ENCODE peak calls at places on chromosome 16, in four cellular contexts. I, P, J and D are unnamed samples.

GRCh38 chr16:24986512-24987303 is 28.5 kb downstream of the ARHGAP17 start:
- DNase-seq in I (no peak), P (peak), J (peak), D (no peak)

GRCh38 chr16:77745972-77746371 is 23.7 kb downstream of the NUDT7 start:
- DNase-seq in I (no peak), P (no peak), J (no peak), D (no peak)

GRCh38 chr16:14013571-14014283 is 57.4 kb upstream of the MRTFB start:
- DNase-seq in I (no peak), P (peak), J (peak), D (peak)

GRCh38 chr16:17026600-17027242 is 444.0 kb downstream of the XYLT1 start:
- DNase-seq in I (no peak), P (no peak), J (no peak), D (no peak)

GRCh38 chr16:54313789-54314188 is 27.2 kb upstream of the IRX3 start:
- DNase-seq in I (no peak), P (no peak), J (no peak), D (no peak)

GRCh38 chr16:1538804-1539520 is 5.5 kb downstream of the TMEM204 start:
- DNase-seq in I (no peak), P (peak), J (no peak), D (no peak)

GRCh38 chr16:47142469-47143328 is 1.0 kb downstream of the NETO2 start:
- DNase-seq in I (peak), P (peak), J (no peak), D (no peak)

GRCh38 chr16:71954180-71954579 is 46.0 kb downstream of the PKD1L3 start:
- DNase-seq in I (no peak), P (no peak), J (no peak), D (no peak)

GRCh38 chr16:48206594-48207242 is 37.4 kb upstream of the LONP2 start:
- DNase-seq in I (no peak), P (no peak), J (no peak), D (no peak)

GRCh38 chr16:60100371-60100770 is 1366.3 kb upstream of the GOT2 start:
- DNase-seq in I (no peak), P (no peak), J (no peak), D (no peak)

GRCh38 chr16:27781195-27781524 is 231.2 kb downstream of the KATNIP start:
- DNase-seq in I (no peak), P (no peak), J (peak), D (no peak)

GRCh38 chr16:50771366-50771765 is 29.5 kb downstream of the CYLD start:
- DNase-seq in I (no peak), P (no peak), J (no peak), D (peak)

GRCh38 chr16:50401355-50401754 is 32.6 kb upstream of the BRD7 start:
- DNase-seq in I (no peak), P (no peak), J (no peak), D (no peak)

GRCh38 chr16:85350973-85351372 is 238.7 kb upstream of the CIBAR2 start:
- DNase-seq in I (peak), P (peak), J (peak), D (peak)

GRCh38 chr16:49499018-49499785 is 125.6 kb downstream of the C16orf78 start:
- DNase-seq in I (no peak), P (no peak), J (peak), D (no peak)

GRCh38 chr16:10868562-10869469 is 8.2 kb upstream of the CIITA start:
- DNase-seq in I (peak), P (no peak), J (peak), D (no peak)

GRCh38 chr16:84407588-84408313 is 39.4 kb downstream of the ATP2C2 start:
- DNase-seq in I (peak), P (no peak), J (no peak), D (no peak)

GRCh38 chr16:69830534-69831211 is 68.5 kb downstream of the WWP2 start:
- DNase-seq in I (no peak), P (peak), J (no peak), D (no peak)

GRCh38 chr16:69417537-69418199 is 6.8 kb upstream of the CYB5B start:
- DNase-seq in I (no peak), P (peak), J (no peak), D (no peak)

GRCh38 chr16:54928016-54928356 is 2.7 kb upstream of the IRX5 start:
- DNase-seq in I (no peak), P (peak), J (no peak), D (no peak)

GRCh38 chr16:86167061-86167460 is 268.1 kb downstream of the IRF8 start:
- DNase-seq in I (no peak), P (no peak), J (no peak), D (no peak)

GRCh38 chr16:84115919-84116719 is 623 bp downstream of the MBTPS1 start:
- DNase-seq in I (no peak), P (peak), J (no peak), D (no peak)

GRCh38 chr16:62041401-62041800 is 5.2 kb upstream of the CDH8 start:
- DNase-seq in I (no peak), P (peak), J (no peak), D (no peak)

GRCh38 chr16:31301708-31302400 is 42.1 kb downstream of the ITGAM start:
- DNase-seq in I (no peak), P (peak), J (peak), D (no peak)

GRCh38 chr16:87185983-87186382 is 131.2 kb downstream of the C16orf95 start:
- DNase-seq in I (no peak), P (no peak), J (no peak), D (no peak)

GRCh38 chr16:13540771-13541170 is 379.2 kb upstream of the ERCC4 start:
- DNase-seq in I (no peak), P (no peak), J (no peak), D (no peak)

GRCh38 chr16:86554917-86555762 is at the start of gene MTHFSD:
- DNase-seq in I (peak), P (peak), J (peak), D (peak)

GRCh38 chr16:80198265-80198994 is 342.4 kb upstream of the DYNLRB2 start:
- DNase-seq in I (no peak), P (peak), J (no peak), D (no peak)

GRCh38 chr16:88331989-88332920 is 50.5 kb upstream of the ZNF469 start:
- DNase-seq in I (no peak), P (peak), J (peak), D (peak)

GRCh38 chr16:72042157-72042660 is 12.1 kb upstream of the HP start:
- DNase-seq in I (no peak), P (no peak), J (no peak), D (peak)

GRCh38 chr16:75109732-75110243 is 6.8 kb downstream of the LDHD start:
- DNase-seq in I (peak), P (no peak), J (no peak), D (no peak)

GRCh38 chr16:30570621-30571443 is 682 bp downstream of the ZNF688 start:
- DNase-seq in I (peak), P (no peak), J (peak), D (no peak)

GRCh38 chr16:22979038-22979437 is 165.1 kb downstream of the HS3ST2 start:
- DNase-seq in I (no peak), P (peak), J (no peak), D (no peak)

GRCh38 chr16:48318630-48319029 is 66.6 kb downstream of the SIAH1 start:
- DNase-seq in I (no peak), P (no peak), J (no peak), D (no peak)

GRCh38 chr16:86585821-86586611 is 7.7 kb downstream of the FOXL1 start:
- DNase-seq in I (no peak), P (no peak), J (no peak), D (no peak)

GRCh38 chr16:1537138-1537577 is 3.7 kb downstream of the TMEM204 start:
- DNase-seq in I (peak), P (no peak), J (no peak), D (no peak)

GRCh38 chr16:71626018-71626857 is at the start of gene MARVELD3:
- DNase-seq in I (peak), P (no peak), J (no peak), D (no peak)

GRCh38 chr16:65176603-65177002 is 54.7 kb upstream of the CDH11 start:
- DNase-seq in I (no peak), P (no peak), J (no peak), D (peak)

GRCh38 chr16:88888778-88889387 is 22.4 kb upstream of the PABPN1L start:
- DNase-seq in I (no peak), P (no peak), J (no peak), D (no peak)

GRCh38 chr16:81623365-81624102 is 155.6 kb upstream of the PLCG2 start:
- DNase-seq in I (no peak), P (peak), J (no peak), D (no peak)
- TF ChIP-seq CTCF in I (peak), P (peak), J (peak), D (peak)

DNA sequence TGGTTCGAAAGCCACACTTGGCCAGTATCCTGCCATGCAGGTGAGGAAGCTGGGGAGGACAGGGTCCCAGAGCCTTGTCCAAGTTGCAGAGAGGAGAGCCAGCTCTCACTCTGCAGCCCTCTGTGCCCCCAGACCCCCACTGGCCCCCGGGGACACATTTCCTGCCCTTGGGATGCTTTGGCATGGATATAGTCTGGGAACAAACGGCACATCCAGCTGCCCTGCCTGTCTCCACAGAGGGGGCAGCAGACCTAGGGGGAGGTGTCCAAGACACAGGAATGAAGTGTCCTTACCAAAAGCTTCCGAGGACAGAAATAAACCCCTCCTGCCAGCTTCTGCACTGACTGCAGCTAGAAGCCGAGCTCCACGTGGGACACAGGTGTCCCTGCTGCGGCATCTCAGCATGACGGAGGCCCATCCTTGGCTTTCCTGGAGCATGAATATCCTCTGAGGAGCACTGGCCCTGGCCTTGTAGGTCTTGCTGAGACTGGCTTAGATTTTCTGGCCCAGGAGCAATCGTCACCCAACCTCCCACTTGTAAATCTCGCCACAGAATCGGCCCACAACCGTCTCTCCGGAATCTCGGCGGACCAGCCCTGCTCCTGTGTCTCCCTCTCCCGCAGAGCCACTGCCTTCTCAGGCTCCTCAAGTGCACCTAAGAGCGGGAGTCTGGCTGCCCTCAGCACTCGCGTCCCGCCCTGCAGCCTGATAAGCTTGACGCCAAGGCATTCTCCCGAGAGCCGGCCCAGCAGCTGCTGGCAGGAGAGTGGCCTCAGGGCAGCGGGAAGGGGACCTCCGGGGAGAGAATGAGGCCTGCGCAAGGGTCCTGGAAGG is 1.1 kb upstream of the CAPN15 start:
- DNase-seq in I (peak), P (no peak), J (no peak), D (no peak)
- TF ChIP-seq CTCF in I (no peak), P (no peak), J (no peak), D (no peak)

DNA sequence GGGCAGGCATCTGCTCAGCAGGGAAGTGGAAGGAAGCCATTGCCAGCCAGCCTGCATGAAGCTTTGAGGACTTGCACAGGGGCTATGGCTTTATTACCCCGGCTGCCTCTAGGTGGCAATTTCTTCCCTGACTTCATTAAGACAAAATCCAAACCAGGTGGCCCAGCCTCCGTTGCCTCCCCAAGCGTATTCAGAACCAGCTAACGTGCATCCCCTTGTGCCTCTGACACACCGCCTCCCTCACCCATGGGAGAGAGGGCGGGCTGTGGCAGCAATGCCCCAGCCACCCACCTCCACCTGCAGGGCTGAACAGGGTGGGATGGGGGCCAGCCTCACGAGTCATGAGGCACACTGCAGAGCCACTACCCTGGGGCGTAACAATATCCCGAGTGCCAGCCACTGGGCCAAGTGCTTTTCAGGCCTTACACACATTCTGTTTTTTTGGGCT is 6.8 kb downstream of the KIFC3 start:
- DNase-seq in I (no peak), P (peak), J (no peak), D (no peak)
- TF ChIP-seq CTCF in I (peak), P (peak), J (peak), D (peak)

DNA sequence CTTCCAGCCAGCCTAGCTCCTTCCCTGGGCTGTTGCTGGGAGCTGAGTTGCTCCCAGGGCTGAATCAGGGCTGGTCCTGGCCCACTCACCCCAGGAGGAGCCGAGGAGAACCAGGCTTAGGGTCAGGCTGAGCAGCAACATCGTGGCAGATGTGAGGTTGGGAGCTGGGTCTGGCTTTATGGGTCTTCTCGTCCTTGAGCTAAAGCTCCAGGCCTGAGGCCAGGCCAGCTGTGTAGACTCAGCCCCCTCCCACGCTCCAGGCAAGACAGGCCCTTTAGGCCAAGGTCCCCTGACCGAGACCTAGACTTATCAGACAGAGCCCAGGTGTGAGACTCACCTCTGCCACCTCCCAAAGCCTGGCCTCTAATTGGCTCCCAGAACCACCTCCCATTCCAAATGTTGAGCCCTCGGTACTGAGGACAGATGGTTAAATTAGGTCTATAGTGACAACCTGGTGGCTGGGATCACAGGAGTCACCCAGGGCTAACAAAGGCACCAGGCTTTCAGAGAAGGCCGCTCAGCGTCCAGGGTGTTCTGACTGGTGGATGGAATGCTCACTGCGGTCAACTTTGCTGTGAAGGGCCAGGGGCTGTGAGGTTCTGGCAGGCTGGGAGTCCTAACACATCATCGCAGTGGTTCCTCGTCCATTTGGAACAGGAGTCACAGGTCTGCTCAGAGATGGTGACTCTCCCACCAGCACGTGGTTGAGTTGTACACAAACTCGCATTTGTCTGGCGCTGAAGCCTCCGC is at the start of gene CTRL:
- DNase-seq in I (no peak), P (no peak), J (no peak), D (no peak)
- TF ChIP-seq CTCF in I (no peak), P (no peak), J (no peak), D (peak)

DNA sequence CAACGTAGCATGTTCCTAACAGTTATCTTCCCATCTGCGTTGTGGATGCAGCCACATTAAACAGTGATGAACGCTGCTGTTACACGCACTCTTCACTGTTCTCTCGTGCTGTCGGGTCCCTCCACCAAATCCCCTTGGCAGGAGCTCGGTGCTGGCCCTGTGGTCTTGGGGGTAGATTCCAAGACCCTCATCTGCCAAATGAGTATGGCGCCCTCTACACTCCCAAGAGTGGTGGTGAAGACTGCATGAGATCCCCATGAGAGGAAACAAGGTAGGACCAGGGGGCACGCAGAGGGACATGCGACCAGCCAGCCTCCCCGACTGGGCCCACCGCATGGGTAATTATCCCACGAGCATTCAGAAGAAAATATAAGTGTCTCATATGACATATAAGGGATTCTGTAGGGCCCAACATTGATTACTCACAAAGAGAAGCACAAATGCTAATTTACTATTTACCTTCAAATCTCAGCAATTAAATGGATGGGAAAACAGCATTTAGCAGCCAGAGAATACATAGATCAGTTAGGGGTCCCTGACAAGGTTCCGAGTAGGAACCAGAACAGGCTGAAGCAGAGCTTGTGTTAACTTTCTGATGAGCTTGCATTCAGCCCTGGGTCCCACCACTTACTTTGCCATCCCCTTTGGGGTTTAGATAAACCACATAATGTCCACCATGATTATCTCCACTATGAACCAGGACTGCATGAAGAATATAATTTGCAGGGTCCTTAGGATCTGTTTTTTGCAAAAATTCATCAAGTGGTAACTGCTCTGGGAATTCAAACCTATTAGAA is 23.8 kb downstream of the LITAFD start:
- DNase-seq in I (no peak), P (no peak), J (no peak), D (no peak)
- TF ChIP-seq CTCF in I (peak), P (peak), J (no peak), D (peak)

GRCh38 chr16:29198231-29198630 is 208.3 kb downstream of the NPIPB11 start:
- DNase-seq in I (peak), P (no peak), J (peak), D (no peak)

DNA sequence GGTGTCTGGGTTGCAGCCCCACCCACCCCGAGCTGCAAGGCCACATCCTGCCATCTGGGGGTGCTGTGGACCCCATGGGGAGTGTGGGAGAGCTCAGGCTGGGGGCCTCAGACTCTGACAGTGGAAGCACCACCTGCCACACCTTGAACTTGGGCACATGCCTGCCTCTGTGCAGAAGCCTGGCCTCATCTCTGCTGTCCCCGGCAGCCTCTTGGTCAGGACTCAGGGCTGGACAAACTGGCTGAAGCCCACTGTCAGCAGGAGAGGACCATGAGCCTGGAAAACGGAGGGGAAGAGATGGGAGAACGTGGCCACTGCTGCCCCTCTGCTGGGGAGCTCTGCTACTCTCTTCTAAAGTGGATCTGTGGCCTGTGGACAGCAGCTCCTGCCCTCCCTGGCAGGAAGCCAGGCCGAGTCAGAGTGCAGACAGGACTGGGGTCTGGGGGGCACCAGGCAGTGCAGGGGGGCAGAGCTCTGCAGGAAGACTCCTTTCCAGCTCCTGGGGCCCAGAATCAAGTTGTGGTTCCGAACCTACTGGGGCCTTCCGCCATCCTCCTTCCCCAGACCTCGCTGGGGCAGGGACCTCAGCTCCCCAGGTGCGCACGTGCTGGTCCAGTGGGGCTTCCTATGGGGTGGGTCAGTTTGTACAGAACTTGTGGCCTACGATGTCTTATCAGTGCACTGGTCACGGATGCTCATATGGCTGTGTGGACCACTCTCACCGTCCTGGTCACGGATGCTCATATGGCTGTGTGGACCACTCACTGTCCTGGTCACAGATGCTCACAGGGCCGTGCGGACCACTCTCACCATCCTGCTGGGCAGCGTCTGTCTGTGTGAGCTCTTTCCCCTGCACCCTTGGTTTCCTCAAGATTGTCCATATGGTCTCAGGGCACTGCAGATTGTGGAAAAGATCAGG is 207.7 kb downstream of the LAT start:
- DNase-seq in I (peak), P (no peak), J (peak), D (no peak)
- TF ChIP-seq CTCF in I (peak), P (no peak), J (no peak), D (no peak)